ENCODE peak calls at places on chromosome 9, in nine cellular contexts. One of them, this sample, is unnamed.

GRCh38 chr9:134770972-134771971 is 109.3 kb upstream of the FCN2 start:
- DNase-seq in A549: no peak
- DNase-seq in transverse colon: no peak
- DNase-seq in suprapubic skin: no peak
- DNase-seq in stomach: no peak
- DNase-seq in adrenal gland: no peak
- DNase-seq in lower leg skin: no peak
- DNase-seq in HCT116: no peak
- DNase-seq in GM12878: peak
- DNase-seq in this sample: no peak

GRCh38 chr9:33737811-33738606 is 57.4 kb upstream of the PRSS3 start:
- DNase-seq in A549: peak
- DNase-seq in transverse colon: peak
- DNase-seq in suprapubic skin: no peak
- DNase-seq in stomach: peak
- DNase-seq in adrenal gland: no peak
- DNase-seq in lower leg skin: no peak
- DNase-seq in HCT116: peak
- DNase-seq in GM12878: no peak
- DNase-seq in this sample: no peak

GRCh38 chr9:138024131-138024530 is 146.5 kb downstream of the CACNA1B start:
- DNase-seq in A549: no peak
- DNase-seq in transverse colon: no peak
- DNase-seq in suprapubic skin: peak
- DNase-seq in stomach: peak
- DNase-seq in adrenal gland: no peak
- DNase-seq in lower leg skin: no peak
- DNase-seq in HCT116: no peak
- DNase-seq in GM12878: no peak
- DNase-seq in this sample: no peak

GRCh38 chr9:18710089-18710488 is 236.1 kb downstream of the ADAMTSL1 start:
- DNase-seq in A549: no peak
- DNase-seq in transverse colon: no peak
- DNase-seq in suprapubic skin: no peak
- DNase-seq in stomach: no peak
- DNase-seq in adrenal gland: no peak
- DNase-seq in lower leg skin: no peak
- DNase-seq in HCT116: no peak
- DNase-seq in GM12878: no peak
- DNase-seq in this sample: no peak

GRCh38 chr9:79664375-79664825 is 92.6 kb downstream of the TLE4 start:
- DNase-seq in A549: no peak
- DNase-seq in transverse colon: no peak
- DNase-seq in suprapubic skin: no peak
- DNase-seq in stomach: no peak
- DNase-seq in adrenal gland: no peak
- DNase-seq in lower leg skin: no peak
- DNase-seq in HCT116: no peak
- DNase-seq in GM12878: no peak
- DNase-seq in this sample: no peak

GRCh38 chr9:69121155-69122085 is 52.7 kb upstream of the TJP2 start:
- DNase-seq in A549: peak
- DNase-seq in transverse colon: peak
- DNase-seq in suprapubic skin: no peak
- DNase-seq in stomach: peak
- DNase-seq in adrenal gland: peak
- DNase-seq in lower leg skin: peak
- DNase-seq in HCT116: no peak
- DNase-seq in GM12878: no peak
- DNase-seq in this sample: no peak

GRCh38 chr9:16425572-16425971 is 444.9 kb downstream of the BNC2 start:
- DNase-seq in A549: no peak
- DNase-seq in transverse colon: no peak
- DNase-seq in suprapubic skin: no peak
- DNase-seq in stomach: no peak
- DNase-seq in adrenal gland: no peak
- DNase-seq in lower leg skin: no peak
- DNase-seq in HCT116: no peak
- DNase-seq in GM12878: no peak
- DNase-seq in this sample: no peak

GRCh38 chr9:96553070-96553469 is 66.6 kb downstream of the CDC14B start:
- DNase-seq in A549: no peak
- DNase-seq in transverse colon: no peak
- DNase-seq in suprapubic skin: no peak
- DNase-seq in stomach: no peak
- DNase-seq in adrenal gland: no peak
- DNase-seq in lower leg skin: no peak
- DNase-seq in HCT116: no peak
- DNase-seq in GM12878: no peak
- DNase-seq in this sample: no peak

GRCh38 chr9:91740713-91741112 is 209.3 kb downstream of the ROR2 start:
- DNase-seq in A549: no peak
- DNase-seq in transverse colon: peak
- DNase-seq in suprapubic skin: peak
- DNase-seq in stomach: no peak
- DNase-seq in adrenal gland: no peak
- DNase-seq in lower leg skin: no peak
- DNase-seq in HCT116: no peak
- DNase-seq in GM12878: no peak
- DNase-seq in this sample: no peak

GRCh38 chr9:19030899-19031298 is 2.1 kb downstream of the SAXO1 start:
- DNase-seq in A549: no peak
- DNase-seq in transverse colon: no peak
- DNase-seq in suprapubic skin: no peak
- DNase-seq in stomach: no peak
- DNase-seq in adrenal gland: no peak
- DNase-seq in lower leg skin: no peak
- DNase-seq in HCT116: no peak
- DNase-seq in GM12878: no peak
- DNase-seq in this sample: no peak

GRCh38 chr9:89194381-89195114 is 15.9 kb upstream of the SHC3 start:
- DNase-seq in A549: no peak
- DNase-seq in transverse colon: no peak
- DNase-seq in suprapubic skin: no peak
- DNase-seq in stomach: no peak
- DNase-seq in adrenal gland: no peak
- DNase-seq in lower leg skin: no peak
- DNase-seq in HCT116: no peak
- DNase-seq in GM12878: no peak
- DNase-seq in this sample: no peak

GRCh38 chr9:120235081-120235480 is 344.9 kb downstream of the CDK5RAP2 start:
- DNase-seq in A549: no peak
- DNase-seq in transverse colon: no peak
- DNase-seq in suprapubic skin: no peak
- DNase-seq in stomach: no peak
- DNase-seq in adrenal gland: no peak
- DNase-seq in lower leg skin: no peak
- DNase-seq in HCT116: no peak
- DNase-seq in GM12878: no peak
- DNase-seq in this sample: no peak

GRCh38 chr9:130887494-130888144 is 9.0 kb downstream of the QRFP start:
- DNase-seq in A549: no peak
- DNase-seq in transverse colon: no peak
- DNase-seq in suprapubic skin: no peak
- DNase-seq in stomach: no peak
- DNase-seq in adrenal gland: no peak
- DNase-seq in lower leg skin: no peak
- DNase-seq in HCT116: no peak
- DNase-seq in GM12878: no peak
- DNase-seq in this sample: no peak

GRCh38 chr9:14153310-14153720 is 160.6 kb downstream of the NFIB start:
- DNase-seq in A549: no peak
- DNase-seq in transverse colon: no peak
- DNase-seq in suprapubic skin: no peak
- DNase-seq in stomach: no peak
- DNase-seq in adrenal gland: no peak
- DNase-seq in lower leg skin: no peak
- DNase-seq in HCT116: no peak
- DNase-seq in GM12878: no peak
- DNase-seq in this sample: no peak

GRCh38 chr9:105114318-105114717 is 130.1 kb upstream of the SLC44A1 start:
- DNase-seq in A549: no peak
- DNase-seq in transverse colon: no peak
- DNase-seq in suprapubic skin: no peak
- DNase-seq in stomach: no peak
- DNase-seq in adrenal gland: no peak
- DNase-seq in lower leg skin: no peak
- DNase-seq in HCT116: no peak
- DNase-seq in GM12878: no peak
- DNase-seq in this sample: no peak

GRCh38 chr9:33135086-33135958 is 31.8 kb downstream of the B4GALT1 start:
- DNase-seq in A549: no peak
- DNase-seq in transverse colon: peak
- DNase-seq in suprapubic skin: peak
- DNase-seq in stomach: no peak
- DNase-seq in adrenal gland: peak
- DNase-seq in lower leg skin: no peak
- DNase-seq in HCT116: no peak
- DNase-seq in GM12878: no peak
- DNase-seq in this sample: no peak

GRCh38 chr9:82254646-82255367 is 266.2 kb downstream of the SPATA31D1 start:
- DNase-seq in A549: no peak
- DNase-seq in transverse colon: no peak
- DNase-seq in suprapubic skin: no peak
- DNase-seq in stomach: no peak
- DNase-seq in adrenal gland: no peak
- DNase-seq in lower leg skin: no peak
- DNase-seq in HCT116: no peak
- DNase-seq in GM12878: no peak
- DNase-seq in this sample: no peak

GRCh38 chr9:83284766-83285165 is 221.8 kb upstream of the RASEF start:
- DNase-seq in A549: no peak
- DNase-seq in transverse colon: no peak
- DNase-seq in suprapubic skin: no peak
- DNase-seq in stomach: no peak
- DNase-seq in adrenal gland: no peak
- DNase-seq in lower leg skin: no peak
- DNase-seq in HCT116: no peak
- DNase-seq in GM12878: no peak
- DNase-seq in this sample: no peak

GRCh38 chr9:1946506-1946905 is 68.6 kb upstream of the SMARCA2 start:
- DNase-seq in A549: no peak
- DNase-seq in transverse colon: no peak
- DNase-seq in suprapubic skin: no peak
- DNase-seq in stomach: no peak
- DNase-seq in adrenal gland: no peak
- DNase-seq in lower leg skin: no peak
- DNase-seq in HCT116: no peak
- DNase-seq in GM12878: no peak
- DNase-seq in this sample: no peak

GRCh38 chr9:1875921-1876448 is 139.2 kb upstream of the SMARCA2 start:
- DNase-seq in A549: no peak
- DNase-seq in transverse colon: peak
- DNase-seq in suprapubic skin: no peak
- DNase-seq in stomach: no peak
- DNase-seq in adrenal gland: no peak
- DNase-seq in lower leg skin: no peak
- DNase-seq in HCT116: no peak
- DNase-seq in GM12878: peak
- DNase-seq in this sample: no peak

GRCh38 chr9:5832543-5833529 is at the start of gene ERMP1:
- DNase-seq in A549: peak
- DNase-seq in transverse colon: peak
- DNase-seq in suprapubic skin: peak
- DNase-seq in stomach: peak
- DNase-seq in adrenal gland: peak
- DNase-seq in lower leg skin: peak
- DNase-seq in HCT116: peak
- DNase-seq in GM12878: no peak
- DNase-seq in this sample: peak
- TF ChIP-seq POLR2A in A549: peak
- TF ChIP-seq POLR2A in transverse colon: peak
- TF ChIP-seq POLR2A in suprapubic skin: no peak
- TF ChIP-seq POLR2A in stomach: no peak
- TF ChIP-seq POLR2A in adrenal gland: peak
- TF ChIP-seq POLR2A in lower leg skin: no peak
- TF ChIP-seq POLR2A in HCT116: peak
- TF ChIP-seq POLR2A in GM12878: peak
- TF ChIP-seq POLR2A in this sample: peak

GRCh38 chr9:114167591-114168091 is 12.3 kb downstream of the COL27A1 start:
- DNase-seq in A549: no peak
- DNase-seq in transverse colon: no peak
- DNase-seq in suprapubic skin: no peak
- DNase-seq in stomach: no peak
- DNase-seq in adrenal gland: no peak
- DNase-seq in lower leg skin: no peak
- DNase-seq in HCT116: no peak
- DNase-seq in GM12878: no peak
- DNase-seq in this sample: no peak
- TF ChIP-seq POLR2A in A549: no peak
- TF ChIP-seq POLR2A in transverse colon: no peak
- TF ChIP-seq POLR2A in suprapubic skin: no peak
- TF ChIP-seq POLR2A in stomach: no peak
- TF ChIP-seq POLR2A in adrenal gland: no peak
- TF ChIP-seq POLR2A in lower leg skin: no peak
- TF ChIP-seq POLR2A in HCT116: no peak
- TF ChIP-seq POLR2A in GM12878: no peak
- TF ChIP-seq POLR2A in this sample: no peak

DNA sequence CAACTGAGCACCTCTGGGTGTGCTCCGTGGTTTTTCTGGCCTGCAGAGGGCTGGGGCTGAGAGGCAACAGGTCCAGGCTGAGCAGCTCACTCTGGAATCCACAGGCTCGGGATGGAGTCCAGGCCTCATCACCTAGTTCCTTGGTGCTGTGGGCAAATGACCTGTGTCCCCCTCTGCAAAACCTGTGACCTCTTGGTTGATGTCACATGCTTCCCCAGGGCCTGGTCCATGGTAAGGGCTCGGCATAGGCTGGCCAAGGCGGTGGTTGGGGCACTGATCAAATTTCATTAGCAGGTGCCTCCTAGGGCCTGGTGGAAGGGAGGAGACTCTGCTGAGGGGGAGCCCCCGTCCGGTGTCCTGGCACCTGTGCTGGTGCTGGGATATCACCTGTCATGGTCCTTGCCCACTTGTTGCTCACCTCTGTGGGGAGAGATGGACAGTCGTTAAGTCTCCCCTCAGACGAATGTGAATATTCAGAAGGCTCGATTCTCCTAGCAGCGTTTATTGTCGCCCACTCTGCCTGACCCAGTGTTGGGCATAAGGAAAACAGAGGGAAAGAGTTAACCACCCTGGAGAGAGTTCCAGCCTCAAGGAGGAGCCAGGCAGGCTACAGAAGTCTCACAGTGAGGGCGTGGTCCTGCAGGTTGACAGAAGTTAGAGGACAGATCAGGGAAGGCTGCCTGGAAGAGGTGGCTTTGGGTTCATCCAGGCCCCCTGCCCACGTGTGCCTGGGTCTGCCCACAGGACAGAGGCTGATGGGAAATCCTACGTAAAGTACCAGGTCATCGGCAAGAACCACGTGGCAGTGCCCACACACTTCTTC is 3.5 kb downstream of the ENDOG start:
- DNase-seq in A549: no peak
- DNase-seq in transverse colon: no peak
- DNase-seq in suprapubic skin: no peak
- DNase-seq in stomach: no peak
- DNase-seq in adrenal gland: no peak
- DNase-seq in lower leg skin: no peak
- DNase-seq in HCT116: no peak
- DNase-seq in GM12878: no peak
- DNase-seq in this sample: no peak
- TF ChIP-seq POLR2A in A549: no peak
- TF ChIP-seq POLR2A in transverse colon: no peak
- TF ChIP-seq POLR2A in suprapubic skin: no peak
- TF ChIP-seq POLR2A in stomach: no peak
- TF ChIP-seq POLR2A in adrenal gland: no peak
- TF ChIP-seq POLR2A in lower leg skin: no peak
- TF ChIP-seq POLR2A in HCT116: no peak
- TF ChIP-seq POLR2A in GM12878: no peak
- TF ChIP-seq POLR2A in this sample: no peak

GRCh38 chr9:76643399-76644117 is 120.7 kb upstream of the PCA3 start:
- DNase-seq in A549: no peak
- DNase-seq in transverse colon: no peak
- DNase-seq in suprapubic skin: no peak
- DNase-seq in stomach: no peak
- DNase-seq in adrenal gland: no peak
- DNase-seq in lower leg skin: no peak
- DNase-seq in HCT116: no peak
- DNase-seq in GM12878: no peak
- DNase-seq in this sample: no peak
- TF ChIP-seq POLR2A in A549: no peak
- TF ChIP-seq POLR2A in transverse colon: no peak
- TF ChIP-seq POLR2A in suprapubic skin: no peak
- TF ChIP-seq POLR2A in stomach: no peak
- TF ChIP-seq POLR2A in adrenal gland: no peak
- TF ChIP-seq POLR2A in lower leg skin: no peak
- TF ChIP-seq POLR2A in HCT116: no peak
- TF ChIP-seq POLR2A in GM12878: peak
- TF ChIP-seq POLR2A in this sample: no peak

This sample was measured in gastrocnemius medialis.